ENCODE peak calls at places on chromosome 6, in six cellular contexts. J is H9, A is mesenchymal stem cell, U is IMR-90, H is H1, T is mesendoderm. W is an unnamed sample.

GRCh38 chr6:33704215-33704817 is 7.2 kb downstream of the UQCC2 start:
- DNase-seq in A (no peak), J (no peak), H (no peak), T (no peak), U (no peak), W (no peak)

GRCh38 chr6:69456086-69456485 is 340.7 kb downstream of the LMBRD1 start:
- DNase-seq in A (no peak), U (no peak), J (no peak), T (no peak), H (no peak), W (no peak)

GRCh38 chr6:33427585-33428218 is 7.8 kb downstream of the SYNGAP1 start:
- DNase-seq in J (peak), H (no peak), A (peak), U (no peak), T (peak), W (no peak)

GRCh38 chr6:2839195-2839981 is 2.3 kb downstream of the SERPINB1 start:
- DNase-seq in J (no peak), T (no peak), H (no peak), A (peak), U (peak), W (no peak)

GRCh38 chr6:8047466-8048292 is 16.5 kb downstream of the BLOC1S5 start:
- DNase-seq in T (no peak), H (no peak), J (no peak), A (peak), U (peak), W (no peak)

GRCh38 chr6:41638801-41639555 is 710 bp downstream of the MDFI start:
- DNase-seq in H (no peak), J (peak), T (peak), A (peak), U (no peak), W (peak)

GRCh38 chr6:53524455-53524815 is 20.5 kb downstream of the GCLC start:
- DNase-seq in J (no peak), T (peak), H (no peak), A (peak), U (peak), W (no peak)

GRCh38 chr6:35229304-35229703 is 15.5 kb downstream of the SCUBE3 start:
- DNase-seq in U (no peak), H (no peak), T (no peak), A (no peak), J (no peak), W (no peak)

GRCh38 chr6:89022747-89023289 is 57.7 kb upstream of the PNRC1 start:
- DNase-seq in H (no peak), J (no peak), A (peak), U (peak), T (no peak), W (no peak)

GRCh38 chr6:118168421-118168820 is 261.4 kb downstream of the SLC35F1 start:
- DNase-seq in U (no peak), A (peak), T (no peak), J (no peak), H (no peak), W (no peak)

GRCh38 chr6:13579911-13580310 is 5.5 kb downstream of the SIRT5 start:
- DNase-seq in U (no peak), H (no peak), A (no peak), T (no peak), J (no peak), W (no peak)

GRCh38 chr6:6851059-6851658 is 256.6 kb upstream of the RREB1 start:
- DNase-seq in T (peak), U (peak), A (peak), H (no peak), J (no peak), W (no peak)

GRCh38 chr6:125749864-125750691 is 646 bp downstream of the HEY2 start:
- DNase-seq in T (peak), A (no peak), J (no peak), U (no peak), H (no peak), W (peak)

GRCh38 chr6:46655803-46656202 is 3.0 kb downstream of the SLC25A27 start:
- DNase-seq in H (no peak), U (no peak), T (peak), J (peak), A (peak), W (no peak)

DNA sequence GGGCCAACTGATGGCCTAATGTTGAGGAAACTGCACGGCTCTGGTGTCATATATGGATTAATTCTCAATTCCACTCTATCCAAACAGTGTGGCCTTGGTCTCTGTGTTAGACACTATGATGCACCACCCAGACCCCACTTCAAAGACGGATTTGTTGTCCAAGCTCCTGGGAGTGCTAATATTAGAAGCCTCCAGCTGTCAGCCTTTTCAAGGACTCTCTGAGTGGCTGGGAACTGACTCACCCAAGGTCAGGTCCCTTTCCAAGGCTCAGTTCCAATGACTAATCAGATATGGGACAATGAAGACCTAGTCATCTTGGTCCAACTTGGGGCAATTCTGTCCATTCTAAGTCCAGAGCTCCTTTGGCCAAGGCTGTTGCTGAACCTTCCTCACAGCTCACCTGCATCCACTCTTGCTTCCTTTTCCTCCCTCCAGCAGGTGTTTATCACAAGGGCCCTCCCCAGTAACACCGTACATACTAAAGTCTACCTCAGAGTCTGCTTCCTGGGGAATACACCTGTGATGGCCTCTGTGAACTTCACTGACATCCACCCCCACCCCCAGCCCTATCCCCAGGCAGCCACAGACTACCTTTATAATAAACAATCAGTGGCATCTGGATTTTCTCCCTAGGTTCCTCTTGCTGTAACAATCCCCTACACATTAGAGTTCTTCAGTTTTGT is 7.2 kb upstream of the IL20RA start:
- DNase-seq in H (no peak), A (peak), U (peak), T (no peak), J (no peak), W (no peak)
- H2BK15ac ChIP-seq in H (no peak), A (no peak), U (no peak), T (no peak), J (no peak), W (no peak)

GRCh38 chr6:73421534-73421933 is 26.9 kb downstream of the DDX43 start:
- DNase-seq in H (no peak), J (no peak), T (no peak), U (no peak), A (no peak), W (no peak)

GRCh38 chr6:73413102-73413501 is 18.5 kb downstream of the DDX43 start:
- DNase-seq in U (no peak), A (no peak), H (no peak), T (no peak), J (no peak), W (no peak)

DNA sequence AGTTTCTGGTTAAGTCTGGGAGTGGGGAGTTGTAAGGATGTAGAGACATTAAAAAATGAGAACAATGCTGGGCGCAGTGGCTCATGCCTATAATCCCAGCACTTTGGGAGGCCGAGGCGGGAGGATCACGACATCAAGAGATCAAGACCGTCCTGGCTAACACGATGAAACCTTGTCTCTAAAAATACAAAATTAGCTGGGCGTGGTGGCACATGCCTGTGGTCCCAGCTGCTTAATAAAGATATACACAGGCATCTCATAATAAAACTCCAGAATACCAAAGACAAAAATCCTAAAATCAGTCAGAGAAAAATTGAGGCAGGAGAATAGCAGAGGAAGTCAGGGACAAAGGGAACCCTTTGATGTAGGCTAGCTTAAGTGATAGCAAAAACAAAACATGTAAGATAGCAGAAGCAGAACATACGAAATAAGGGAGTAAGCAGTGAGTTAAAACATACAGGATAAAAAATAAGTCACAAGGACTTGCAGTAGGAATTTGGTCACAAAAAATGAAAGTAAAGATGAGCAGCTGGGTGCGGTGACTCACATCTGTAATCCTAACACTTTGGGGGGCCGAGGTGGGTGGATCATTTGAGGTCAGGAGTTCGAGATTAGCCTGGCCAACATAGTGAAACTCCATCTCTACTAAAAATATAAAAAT is 23.6 kb downstream of the DDX43 start:
- DNase-seq in U (peak), J (no peak), T (no peak), H (no peak), A (peak), W (no peak)
- H2BK15ac ChIP-seq in U (no peak), J (no peak), T (no peak), H (no peak), A (no peak), W (no peak)

DNA sequence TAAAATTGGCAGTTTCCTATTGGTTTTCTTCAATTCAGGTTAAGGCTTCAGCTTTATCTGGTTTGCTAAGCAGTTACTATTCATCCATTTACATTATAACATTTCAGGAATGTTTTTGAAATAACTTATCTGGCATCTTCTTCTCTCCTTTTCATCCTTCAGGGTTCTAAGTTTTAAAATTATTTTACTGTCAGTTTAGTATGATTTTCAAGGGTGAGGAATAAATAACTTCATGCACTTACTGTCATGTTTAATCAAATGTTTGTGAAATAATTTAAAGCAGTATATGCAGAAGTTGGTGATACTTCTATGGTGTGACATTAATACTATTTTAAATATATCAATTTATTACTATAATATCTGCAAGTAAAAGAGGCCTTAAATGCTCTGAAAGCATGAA is 338.1 kb upstream of the MMS22L start:
- DNase-seq in H (no peak), J (no peak), A (no peak), U (no peak), T (no peak), W (no peak)
- H2BK15ac ChIP-seq in H (no peak), J (no peak), A (no peak), U (no peak), T (no peak), W (no peak)

GRCh38 chr6:48915591-48915990 is 547.5 kb downstream of the MMUT start:
- DNase-seq in H (no peak), U (no peak), J (no peak), A (no peak), T (no peak), W (no peak)
- H2BK15ac ChIP-seq in H (no peak), U (no peak), J (no peak), A (no peak), T (no peak), W (no peak)

GRCh38 chr6:168432196-168432595 is 8.8 kb upstream of the SMOC2 start:
- DNase-seq in T (no peak), A (no peak), J (no peak), U (no peak), H (no peak), W (no peak)

GRCh38 chr6:168428052-168428829 is 12.7 kb upstream of the SMOC2 start:
- DNase-seq in H (no peak), U (no peak), J (no peak), A (no peak), T (no peak), W (no peak)

GRCh38 chr6:168428863-168429262 is 12.1 kb upstream of the SMOC2 start:
- DNase-seq in U (no peak), J (no peak), H (no peak), A (no peak), T (no peak), W (no peak)

DNA sequence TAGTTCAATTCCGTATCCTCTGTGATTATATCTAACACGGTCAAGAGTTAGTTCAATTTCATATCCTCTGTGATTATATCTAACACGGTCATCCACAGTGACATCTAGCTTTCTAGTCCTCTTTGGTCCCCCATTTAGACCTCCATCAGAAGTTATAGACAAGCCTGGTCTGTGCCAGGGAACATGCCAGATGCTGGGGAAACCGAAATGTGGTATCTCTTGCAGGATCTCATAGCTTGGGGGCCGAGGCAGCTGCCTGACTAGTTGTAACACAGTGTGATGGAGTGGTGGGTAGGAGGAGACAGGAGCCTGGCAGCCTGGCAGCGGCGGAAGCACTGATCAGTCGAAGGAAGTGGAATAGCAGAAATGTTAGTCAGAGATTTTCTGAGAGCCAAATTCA is 13.8 kb upstream of the SMOC2 start:
- DNase-seq in J (no peak), H (no peak), U (no peak), T (no peak), A (no peak), W (no peak)
- H2BK15ac ChIP-seq in J (no peak), H (no peak), U (no peak), T (no peak), A (no peak), W (no peak)

DNA sequence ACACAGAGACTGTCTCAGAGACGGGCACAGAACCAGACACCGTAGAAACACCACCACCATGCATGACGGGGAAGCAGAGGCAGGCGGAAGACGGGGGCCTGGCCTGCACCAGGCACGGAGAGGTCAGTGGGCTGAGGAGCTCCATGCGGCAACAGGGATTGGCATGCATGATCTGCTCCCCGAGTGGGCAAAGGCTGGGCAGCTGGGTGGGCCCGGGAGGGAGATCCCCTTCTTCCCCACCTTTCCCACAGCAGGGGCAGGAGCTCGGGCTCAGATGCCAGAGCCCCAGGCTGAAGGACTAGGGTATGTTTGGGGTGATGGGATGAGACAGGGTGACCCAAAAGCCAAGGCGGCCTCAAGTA is 43.2 kb downstream of the RAB44 start:
- DNase-seq in T (no peak), U (no peak), J (no peak), H (no peak), A (no peak), W (no peak)
- H2BK15ac ChIP-seq in T (no peak), U (no peak), J (no peak), H (no peak), A (no peak), W (no peak)

DNA sequence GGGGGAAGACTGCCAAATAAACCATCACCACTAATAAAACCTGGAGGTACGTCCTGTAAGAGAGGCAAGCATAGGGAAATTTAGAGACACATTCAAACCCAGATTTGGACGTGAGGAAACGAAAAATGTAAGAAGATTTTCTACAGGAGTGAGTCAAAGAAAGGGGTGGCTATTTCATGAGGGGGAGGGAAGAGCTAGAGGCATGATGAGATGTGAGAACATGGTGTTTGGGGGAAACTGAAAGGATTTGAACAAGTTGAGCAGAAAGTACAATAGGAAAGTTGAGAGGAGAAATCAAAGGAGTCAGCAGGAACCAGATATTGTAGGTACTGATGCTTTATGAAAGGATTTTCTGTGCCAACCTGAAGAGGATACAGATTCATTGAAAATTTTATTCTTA is 179.1 kb upstream of the HS3ST5 start:
- DNase-seq in T (no peak), A (no peak), U (no peak), H (no peak), J (no peak), W (no peak)
- H2BK15ac ChIP-seq in T (peak), A (no peak), U (no peak), H (no peak), J (no peak), W (no peak)

DNA sequence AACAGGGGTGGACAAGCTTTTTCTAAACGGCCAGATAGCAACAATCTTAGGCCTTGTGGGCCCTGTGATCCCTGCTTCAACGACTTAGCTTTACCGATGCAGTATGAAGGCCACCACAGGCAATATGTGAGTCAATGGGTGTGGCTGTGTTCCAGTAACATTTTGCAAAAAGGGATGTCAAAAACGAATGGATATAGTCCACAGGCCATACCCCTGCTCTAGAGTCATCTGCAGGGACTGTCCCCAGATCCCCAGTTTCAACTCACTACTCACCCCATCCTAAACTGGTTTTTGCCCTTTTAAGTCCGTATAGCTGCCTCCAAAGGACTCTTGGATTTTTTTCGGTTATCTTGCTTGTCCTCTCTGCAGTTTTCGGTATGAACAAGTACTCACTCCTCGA is 34.4 kb downstream of the ECT2L start:
- DNase-seq in T (no peak), U (no peak), H (no peak), J (no peak), A (no peak), W (no peak)
- H2BK15ac ChIP-seq in T (no peak), U (no peak), H (no peak), J (no peak), A (no peak), W (no peak)

DNA sequence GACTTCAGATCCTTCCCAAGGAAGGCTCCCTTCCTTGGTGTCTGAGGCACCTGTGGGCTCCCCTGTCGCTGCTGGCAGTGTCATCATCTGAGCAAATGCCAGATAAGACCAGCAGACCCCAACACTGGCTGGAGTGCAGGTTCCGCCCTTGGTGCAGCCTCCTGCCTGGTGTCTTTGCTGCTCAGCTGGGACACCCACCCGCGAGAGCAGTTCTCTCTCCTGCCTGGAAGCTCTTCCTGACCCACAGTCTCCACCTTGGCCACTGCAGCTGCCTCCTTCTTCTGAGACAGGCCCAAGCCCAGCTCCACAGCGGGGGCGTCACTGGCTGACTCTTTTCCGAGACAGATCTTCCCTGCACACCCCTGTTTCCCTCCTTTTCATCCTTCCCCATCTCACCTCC is 395.7 kb upstream of the MAP3K7 start:
- DNase-seq in T (no peak), A (no peak), J (no peak), U (no peak), H (no peak), W (no peak)
- H2BK15ac ChIP-seq in T (no peak), A (no peak), J (no peak), U (no peak), H (no peak), W (peak)

W was measured in neuronal stem cell.